ENCODE peak calls at places on chromosomes 16 and 17, in four cellular contexts. V is K562, S is A549, U is HepG2. C is an unnamed sample.

GRCh38 chr17:34312080-34312479 is 7.2 kb upstream of the CCL8 start:
- DNase-seq in V (no peak), S (peak; percentile 13), U (no peak), C (no peak)

GRCh38 chr17:82201498-82201910 is 11.1 kb downstream of the CCDC57 start:
- DNase-seq in U (no peak), V (no peak), S (no peak), C (no peak)

GRCh38 chr16:50585331-50585776 is 37.2 kb downstream of the NKD1 start:
- DNase-seq in S (no peak), V (no peak), U (no peak), C (no peak)

GRCh38 chr16:31480851-31481250 is 2.1 kb upstream of the SLC5A2 start:
- DNase-seq in V (peak; percentile 27), S (no peak), U (no peak), C (no peak)

GRCh38 chr16:74501484-74502479 is 80.5 kb upstream of the CLEC18B start:
- DNase-seq in V (no peak), U (no peak), S (no peak), C (no peak)

GRCh38 chr17:5033352-5034015 is 1.7 kb downstream of the SLC52A1 start:
- DNase-seq in V (no peak), S (no peak), U (no peak), C (no peak)

GRCh38 chr17:2468270-2468669 is 43.4 kb downstream of the METTL16 start:
- DNase-seq in U (no peak), S (no peak), V (no peak), C (no peak)

GRCh38 chr16:57260294-57260929 is 15.4 kb downstream of the ARL2BP start:
- DNase-seq in V (peak; percentile 44), S (no peak), U (no peak), C (peak; percentile 42)

GRCh38 chr17:2023692-2024571 is 1.2 kb downstream of the RTN4RL1 start:
- DNase-seq in V (peak; percentile 57), U (no peak), S (peak; percentile 64), C (no peak)

GRCh38 chr17:30377574-30377973 is 1.2 kb upstream of the CPD start:
- DNase-seq in U (no peak), V (no peak), S (no peak), C (no peak)

GRCh38 chr17:33109331-33110072 is 117.9 kb downstream of the SPACA3 start:
- DNase-seq in S (no peak), V (no peak), U (no peak), C (no peak)

GRCh38 chr17:33106525-33107162 is 115.0 kb downstream of the SPACA3 start:
- DNase-seq in U (no peak), S (no peak), V (no peak), C (no peak)
- TF ChIP-seq ESRRA in U (no peak), S (no peak), V (no peak), C (no peak)

GRCh38 chr16:54284931-54285413 is 1.6 kb downstream of the IRX3 start:
- DNase-seq in V (no peak), S (peak; percentile 18), U (no peak), C (no peak)
- H3K4me2 ChIP-seq in V (no peak overlapping the region), S (peak overlapping the region; percentile 92), U (peak overlapping the region; percentile 84), C (no peak overlapping the region)

GRCh38 chr16:12371497-12371896 is 395.0 kb downstream of the SNX29 start:
- DNase-seq in U (no peak), S (no peak), V (no peak), C (no peak)
- TF ChIP-seq ESRRA in U (no peak), S (no peak), V (no peak), C (no peak)

DNA sequence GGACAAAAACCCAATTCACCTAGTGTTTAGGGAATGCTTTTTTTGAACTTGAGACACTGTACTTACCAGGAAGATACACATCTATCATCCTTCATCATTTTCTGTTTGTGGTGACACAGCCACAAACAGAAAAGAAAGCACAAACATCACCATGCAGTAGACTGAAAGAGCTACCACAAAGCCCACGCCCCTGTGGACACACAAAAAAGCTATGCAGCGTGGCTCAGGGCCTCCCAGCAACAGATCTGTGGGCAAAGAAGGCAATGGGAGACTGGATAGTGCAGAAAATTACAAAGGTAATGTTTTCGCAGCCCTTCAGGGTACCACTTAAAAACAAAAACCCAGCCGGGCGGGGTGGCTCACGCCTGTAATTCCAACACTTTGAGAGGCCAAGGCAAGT is 9.6 kb downstream of the COTL1 start:
- DNase-seq in U (no peak), V (no peak), S (no peak), C (no peak)
- H3K4me2 ChIP-seq in U (no peak overlapping the region), V (no peak overlapping the region), S (no peak overlapping the region), C (peak overlapping the region; percentile 92)

GRCh38 chr17:55811536-55811935 is 60.7 kb downstream of the PCTP start:
- DNase-seq in U (no peak), V (no peak), S (no peak), C (no peak)
- TF ChIP-seq ESRRA in U (no peak), V (no peak), S (no peak), C (no peak)

GRCh38 chr16:84715854-84716253 is 16.1 kb downstream of the USP10 start:
- DNase-seq in S (no peak), U (no peak), V (no peak), C (no peak)
- H3K4me2 ChIP-seq in S (no peak overlapping the region), U (no peak overlapping the region), V (no peak overlapping the region), C (no peak overlapping the region)

GRCh38 chr16:24975428-24975889 is 39.7 kb downstream of the ARHGAP17 start:
- DNase-seq in S (peak; percentile 19), U (no peak), V (no peak), C (peak; percentile 76)
- TF ChIP-seq ESRRA in S (no peak), U (no peak), V (no peak), C (no peak)